ENCODE peak calls at places on chromosomes 2 and 18, in four cellular contexts. N is HuH-7.5; I is stimulated activated CD4-positive, alpha-beta T cell treated with anti-CD3 and anti-CD28 coated beads, Interleukin-4, amount 100 ng/mL, for 48 hours; Z is substantia nigra. E is an unnamed sample.

GRCh38 chr2:2324565-2325101 is 6.4 kb downstream of the MYT1L start:
- DNase-seq in Z (no peak), N (no peak), I (no peak), E (no peak)

GRCh38 chr2:13821255-13821880 is 811.1 kb upstream of the LRATD1 start:
- DNase-seq in I (no peak), N (no peak), Z (no peak), E (peak)

GRCh38 chr2:241018051-241018891 is 19.9 kb downstream of the SNED1 start:
- DNase-seq in I (no peak), N (no peak), Z (no peak), E (peak)

GRCh38 chr2:11850082-11850481 is 103.7 kb downstream of the LPIN1 start:
- DNase-seq in Z (peak), I (no peak), N (no peak), E (no peak)

GRCh38 chr2:60531638-60532216 is 21.7 kb downstream of the BCL11A start:
- DNase-seq in Z (no peak), I (no peak), N (no peak), E (no peak)

GRCh38 chr2:168603439-168603961 is 147.4 kb downstream of the CERS6 start:
- DNase-seq in Z (no peak), I (no peak), N (no peak), E (no peak)

GRCh38 chr18:65983750-65984149 is 232.9 kb downstream of the CDH7 start:
- DNase-seq in I (no peak), Z (no peak), N (no peak), E (no peak)

GRCh38 chr2:146986161-146986560 is 858.7 kb upstream of the ACVR2A start:
- DNase-seq in I (no peak), Z (no peak), N (no peak), E (no peak)

GRCh38 chr2:46964835-46965560 is 49.4 kb upstream of the MCFD2 start:
- DNase-seq in Z (no peak), N (no peak), I (no peak), E (peak)

GRCh38 chr18:13618760-13619438 is 107.5 kb downstream of the FAM210A start:
- DNase-seq in N (no peak), Z (no peak), I (no peak), E (no peak)

GRCh38 chr2:85797959-85798358 is 44.2 kb downstream of the ATOH8 start:
- DNase-seq in N (peak), I (no peak), Z (peak), E (peak)

GRCh38 chr2:128272586-128273468 is 45.8 kb downstream of the HS6ST1 start:
- DNase-seq in I (no peak), N (no peak), Z (no peak), E (no peak)

GRCh38 chr18:27558388-27559158 is 373.5 kb upstream of the CHST9 start:
- DNase-seq in N (no peak), Z (no peak), I (no peak), E (no peak)

GRCh38 chr2:199458017-199458805 is 472 bp upstream of the SATB2 start:
- DNase-seq in N (no peak), I (no peak), Z (no peak), E (peak)

GRCh38 chr2:33796511-33796910 is 197.4 kb upstream of the FAM98A start:
- DNase-seq in N (no peak), Z (no peak), I (no peak), E (no peak)

GRCh38 chr2:191376981-191377629 is 131.9 kb downstream of the MYO1B start:
- DNase-seq in N (no peak), I (peak), Z (no peak), E (peak)

GRCh38 chr2:59025157-59025757 is 784.1 kb upstream of the FANCL start:
- DNase-seq in N (peak), I (no peak), Z (peak), E (peak)

GRCh38 chr2:189409136-189409535 is 32.1 kb upstream of the WDR75 start:
- DNase-seq in N (no peak), I (no peak), Z (no peak), E (peak)

GRCh38 chr2:71220743-71221142 is 6.2 kb downstream of the PAIP2B start:
- DNase-seq in I (no peak), Z (no peak), N (no peak), E (no peak)

GRCh38 chr2:65708129-65708528 is 275.7 kb upstream of the SPRED2 start:
- DNase-seq in I (no peak), N (no peak), Z (no peak), E (peak)

GRCh38 chr2:65076345-65076710 is 20.1 kb downstream of the CEP68 start:
- DNase-seq in I (no peak), Z (no peak), N (no peak), E (peak)

GRCh38 chr2:168246483-168247340 is 683 bp downstream of the STK39 start:
- DNase-seq in N (peak), I (peak), Z (peak), E (peak)

GRCh38 chr2:160680294-160680693 is 186.7 kb upstream of the RBMS1 start:
- DNase-seq in I (no peak), Z (no peak), N (no peak), E (no peak)

GRCh38 chr18:53305471-53305870 is 919.0 kb downstream of the MBD2 start:
- DNase-seq in I (no peak), N (no peak), Z (no peak), E (no peak)

GRCh38 chr2:28631514-28632206 is 120.0 kb upstream of the PPP1CB start:
- DNase-seq in Z (no peak), I (no peak), N (peak), E (no peak)

GRCh38 chr2:239262484-239263230 is 138.2 kb downstream of the HDAC4 start:
- DNase-seq in N (no peak), Z (no peak), I (no peak), E (no peak)

GRCh38 chr2:179837408-179837807 is 24.0 kb downstream of the ZNF385B start:
- DNase-seq in I (no peak), Z (no peak), N (no peak), E (peak)

GRCh38 chr2:694174-694573 is 17.0 kb upstream of the TMEM18 start:
- DNase-seq in Z (no peak), N (no peak), I (no peak), E (no peak)

GRCh38 chr2:112541315-112542122 is 746 bp upstream of the POLR1B start:
- DNase-seq in N (peak), I (peak), Z (peak), E (no peak)

GRCh38 chr2:11128258-11128951 is 26.9 kb upstream of the SLC66A3 start:
- DNase-seq in I (no peak), N (no peak), Z (no peak), E (peak)

GRCh38 chr2:165678882-165679281 is 115.2 kb downstream of the GALNT3 start:
- DNase-seq in Z (no peak), N (no peak), I (no peak), E (no peak)

GRCh38 chr18:3584897-3585460 is 135.0 kb downstream of the TGIF1 start:
- DNase-seq in I (no peak), N (no peak), Z (no peak), E (peak)

GRCh38 chr2:229445013-229445412 is 173.9 kb upstream of the PID1 start:
- DNase-seq in N (peak), I (no peak), Z (peak), E (peak)

GRCh38 chr2:238108423-238109201 is 8.5 kb downstream of the ESPNL start:
- DNase-seq in N (no peak), Z (no peak), I (no peak), E (no peak)

E was measured in A172.